ENCODE peak calls at places on chromosome 6, in four cellular contexts. Z, M, D and S are unnamed samples.

GRCh38 chr6:40302856-40303449 is 284.2 kb downstream of the LRFN2 start:
- DNase-seq in Z (no peak), D (no peak), M (no peak), S (no peak)

GRCh38 chr6:119077643-119078448 is 618 bp downstream of the FAM184A start:
- DNase-seq in Z (no peak), M (peak; percentile 64), D (peak; percentile 67), S (peak; percentile 45)

GRCh38 chr6:41505084-41506049 is 40.8 kb upstream of the FOXP4 start:
- DNase-seq in D (peak; percentile 27), Z (no peak), M (peak; percentile 86), S (peak; percentile 66)

GRCh38 chr6:139654888-139655782 is 280.7 kb upstream of the CITED2 start:
- DNase-seq in Z (peak; percentile 0), D (no peak), M (no peak), S (no peak)

GRCh38 chr6:163298079-163298807 is 116.3 kb upstream of the QKI start:
- DNase-seq in M (no peak), D (no peak), Z (no peak), S (no peak)

GRCh38 chr6:30685157-30685976 is 1.1 kb downstream of the PPP1R18 start:
- DNase-seq in Z (no peak), D (no peak), M (no peak), S (no peak)

GRCh38 chr6:149431905-149432775 is 32.1 kb downstream of the SUMO4 start:
- DNase-seq in M (peak; percentile 93), D (peak; percentile 87), Z (peak; percentile 80), S (peak; percentile 91)

GRCh38 chr6:73695619-73696421 is at the start of gene CD109:
- DNase-seq in Z (peak; percentile 89), M (peak; percentile 61), D (peak; percentile 77), S (peak; percentile 33)

GRCh38 chr6:168130683-168131371 is 51.8 kb upstream of the FRMD1 start:
- DNase-seq in Z (no peak), M (no peak), D (no peak), S (no peak)

GRCh38 chr6:40477246-40478126 is 109.7 kb downstream of the LRFN2 start:
- DNase-seq in Z (no peak), M (no peak), D (no peak), S (no peak)

GRCh38 chr6:82364087-82365010 is 732 bp downstream of the TPBG start:
- DNase-seq in D (peak; percentile 68), Z (peak; percentile 69), M (peak; percentile 70), S (peak; percentile 58)

GRCh38 chr6:72740135-72740534 is 118.3 kb downstream of the KCNQ5 start:
- DNase-seq in Z (no peak), M (no peak), D (no peak), S (no peak)

GRCh38 chr6:139743629-139744028 is 369.2 kb upstream of the CITED2 start:
- DNase-seq in Z (peak; percentile 73), D (peak; percentile 88), M (no peak), S (no peak)

GRCh38 chr6:38488876-38489275 is 150.9 kb downstream of the BTBD9 start:
- DNase-seq in D (no peak), Z (no peak), M (no peak), S (no peak)

GRCh38 chr6:45538636-45539035 is 160.9 kb upstream of the SUPT3H start:
- DNase-seq in Z (no peak), D (no peak), M (peak; percentile 82), S (no peak)

GRCh38 chr6:85468326-85468725 is 18.4 kb downstream of the NT5E start:
- DNase-seq in D (no peak), M (no peak), Z (no peak), S (no peak)

GRCh38 chr6:33985333-33985751 is 160.5 kb downstream of the GRM4 start:
- DNase-seq in M (no peak), D (no peak), Z (no peak), S (no peak)

GRCh38 chr6:127832381-127832780 is 68.5 kb downstream of the THEMIS start:
- DNase-seq in M (no peak), Z (no peak), D (no peak), S (no peak)

GRCh38 chr6:170185175-170185970 is 105.5 kb downstream of the DLL1 start:
- DNase-seq in Z (no peak), D (no peak), M (no peak), S (no peak)

GRCh38 chr6:150739711-150740349 is 125.7 kb upstream of the MTHFD1L start:
- DNase-seq in D (no peak), M (no peak), Z (no peak), S (no peak)

GRCh38 chr6:9412951-9413559 is 977.7 kb upstream of the SLC35B3 start:
- DNase-seq in Z (peak; percentile 25), D (peak; percentile 75), M (peak; percentile 48), S (no peak)

GRCh38 chr6:137163732-137164318 is 9.6 kb downstream of the IL22RA2 start:
- DNase-seq in Z (no peak), D (no peak), M (no peak), S (no peak)

GRCh38 chr6:117157448-117157847 is 107.9 kb upstream of the VGLL2 start:
- DNase-seq in D (no peak), M (no peak), Z (no peak), S (no peak)

GRCh38 chr6:135291288-135292116 is 110.4 kb downstream of the MYB start:
- DNase-seq in D (no peak), M (no peak), Z (peak; percentile 3), S (no peak)

GRCh38 chr6:20606831-20607230 is 72.6 kb downstream of the CDKAL1 start:
- DNase-seq in M (no peak), D (no peak), Z (no peak), S (no peak)

GRCh38 chr6:75524322-75524972 is 30.8 kb upstream of the FILIP1 start:
- DNase-seq in D (peak; percentile 88), M (no peak), Z (peak; percentile 98), S (peak; percentile 31)

GRCh38 chr6:7144810-7145209 is 37.0 kb downstream of the RREB1 start:
- DNase-seq in M (no peak), Z (no peak), D (no peak), S (no peak)
- H3K4me1 ChIP-seq in M (peaks cover 67% of the 10 kb centered on the region), Z (peaks cover 74% of the 10 kb centered on the region), D (peaks cover 65% of the 10 kb centered on the region), S (peaks cover 24% of the 10 kb centered on the region)

GRCh38 chr6:90610291-90610670 is 23.4 kb upstream of the MAP3K7 start:
- DNase-seq in M (no peak), D (no peak), Z (no peak), S (no peak)
- H3K27ac ChIP-seq in M (no peak overlapping the region), D (no peak overlapping the region), Z (no peak overlapping the region), S (no peak overlapping the region)

GRCh38 chr6:27141472-27142015 is 106.0 kb upstream of the PRSS16 start:
- DNase-seq in D (no peak), M (no peak), Z (no peak), S (no peak)

GRCh38 chr6:27141013-27141412 is 106.5 kb upstream of the PRSS16 start:
- DNase-seq in M (no peak), D (no peak), Z (no peak), S (no peak)

GRCh38 chr6:27138398-27138797 is 109.1 kb upstream of the PRSS16 start:
- DNase-seq in M (no peak), D (no peak), Z (no peak), S (no peak)

GRCh38 chr6:27138837-27139752 is 108.4 kb upstream of the PRSS16 start:
- DNase-seq in D (no peak), M (peak; percentile 60), Z (peak; percentile 84), S (no peak)

DNA sequence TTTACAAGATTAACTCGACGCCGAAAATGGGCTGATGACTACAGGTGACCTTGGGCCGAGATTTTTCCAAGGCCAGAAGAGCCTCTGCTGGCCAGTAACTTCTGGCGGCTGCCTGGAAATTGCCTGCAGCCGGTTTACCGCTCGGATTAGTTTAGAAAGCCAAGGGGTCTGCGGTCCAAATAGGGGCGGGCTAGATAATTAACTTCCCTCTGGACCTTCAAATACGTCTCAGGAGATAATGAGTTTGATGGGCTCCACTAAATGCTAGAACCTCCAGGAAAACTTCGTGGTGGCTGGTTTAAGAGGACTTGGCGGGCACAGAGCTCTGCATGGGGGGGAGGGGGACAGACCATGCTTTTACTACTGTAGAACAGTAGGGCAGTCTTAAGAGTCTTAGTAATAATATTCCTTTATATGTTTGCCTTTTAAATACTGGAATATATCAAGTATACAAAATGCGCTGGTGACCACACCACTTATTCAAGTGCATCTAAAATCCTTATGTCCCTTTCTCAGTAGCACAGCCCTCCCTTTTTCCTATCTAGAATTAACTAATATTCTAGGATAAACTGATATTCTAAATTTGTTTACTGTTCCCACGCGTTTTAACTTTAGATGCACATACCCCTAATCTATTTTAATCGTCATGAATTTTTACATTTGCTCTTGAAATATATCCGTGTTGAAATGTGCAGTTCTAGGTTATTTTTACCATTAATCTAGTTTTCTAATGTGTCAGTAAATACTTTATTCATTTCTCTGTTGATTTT is 107.6 kb upstream of the PRSS16 start:
- DNase-seq in D (no peak), M (no peak), Z (peak; percentile 48), S (no peak)
- H3K4me3 ChIP-seq in D (no peak overlapping the region), M (peak overlapping the region; percentile 67), Z (peak overlapping the region; percentile 46), S (peak overlapping the region; percentile 53)

DNA sequence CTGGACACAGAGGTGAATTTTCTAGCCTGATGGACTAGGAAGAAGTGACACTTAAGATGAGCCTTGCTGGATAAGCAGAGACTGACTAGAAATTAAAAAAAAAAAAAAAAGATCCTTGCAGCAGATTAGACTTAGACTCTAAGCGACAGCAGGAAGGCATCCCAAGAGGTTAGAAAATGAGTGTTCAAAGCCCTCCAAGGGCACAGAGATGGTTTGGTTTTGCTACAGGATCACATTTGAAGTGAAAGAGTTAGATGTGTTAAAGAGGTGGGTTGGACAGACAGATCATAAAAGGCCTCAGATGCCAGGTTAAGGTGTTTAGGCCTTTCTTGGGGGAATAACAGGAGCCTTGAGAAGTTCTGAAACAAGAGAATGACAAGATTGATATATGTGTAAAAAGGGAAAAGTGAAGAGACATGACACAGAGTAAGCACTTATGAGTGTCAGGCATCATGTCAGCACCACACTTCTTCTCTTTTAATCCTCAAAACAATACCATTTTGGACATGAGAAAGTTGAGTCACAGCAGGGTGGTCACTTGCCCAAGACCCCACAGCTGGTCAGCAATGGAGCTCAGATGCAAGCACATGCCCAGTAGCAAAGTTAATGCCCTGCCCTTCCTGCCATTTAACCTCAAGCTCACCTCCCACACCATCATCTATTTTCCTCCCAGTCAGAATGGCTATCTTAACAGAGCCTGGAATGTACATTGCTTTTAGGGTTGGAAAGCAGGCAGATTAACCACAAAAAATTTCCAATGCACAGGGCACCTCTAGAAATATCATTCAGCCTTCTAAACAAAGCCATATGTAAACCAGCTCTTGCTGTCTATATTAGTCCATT is 107.3 kb downstream of the FYN start:
- DNase-seq in M (no peak), D (no peak), Z (no peak), S (no peak)
- H3K4me1 ChIP-seq in M (no peaks in the 10 kb centered on the region), D (no peaks in the 10 kb centered on the region), Z (no peaks in the 10 kb centered on the region), S (peaks cover 9% of the 10 kb centered on the region)

GRCh38 chr6:157812425-157813171 is 10.4 kb upstream of the SNX9 start:
- DNase-seq in D (no peak), Z (no peak), M (no peak), S (no peak)
- H3K27ac ChIP-seq in D (no peak overlapping the region), Z (no peak overlapping the region), M (no peak overlapping the region), S (no peak overlapping the region)